ENCODE peak calls at places on chromosomes 13 and 19, in eight cellular contexts. L is Right ventricle myocardium superior; T is mucosa of descending colon; K is Calu3; M is HEK293T; E is stimulated activated CD4-positive, alpha-beta T cell treated with anti-CD3 and anti-CD28 coated beads, Interleukin-4, amount 100 ng/mL, for 1 hour; A is CD4-positive, alpha-beta memory T cell; B is stimulated activated naive CD8-positive, alpha-beta T cell treated with anti-CD3 and anti-CD28 coated beads, Interleukin-15, Interleukin-2, amounts not matched to agents 100 U/mL and 50 U/mL, for 24 hours. N is an unnamed sample.

GRCh38 chr13:80989770-80990169 is 648.8 kb upstream of the SPRY2 start:
- DNase-seq in L (no peak), T (no peak), K (no peak), M (no peak), E (no peak), A (no peak), B (no peak), N (no peak)

GRCh38 chr13:34369925-34370324 is 552.0 kb downstream of the RFC3 start:
- DNase-seq in L (no peak), T (no peak), K (no peak), M (no peak), E (no peak), A (no peak), B (no peak), N (no peak)

GRCh38 chr19:3275068-3275582 is 50.7 kb downstream of the CELF5 start:
- DNase-seq in L (no peak), T (no peak), K (peak; percentile 52), M (peak; percentile 76), E (peak; percentile 57), A (peak; percentile 30), B (peak; percentile 83), N (no peak)

GRCh38 chr19:34336781-34337271 is 28.2 kb upstream of the GPI start:
- DNase-seq in L (no peak), T (peak; percentile 65), K (peak; percentile 36), M (peak; percentile 28), E (peak; percentile 33), A (peak; percentile 56), B (peak; percentile 49), N (peak; percentile 36)

GRCh38 chr19:1568320-1569019 is at the start of gene MEX3D:
- DNase-seq in L (peak; percentile 86), T (peak; percentile 87), K (peak; percentile 76), M (peak; percentile 98), E (peak; percentile 83), A (peak; percentile 78), B (peak; percentile 87), N (peak; percentile 79)

GRCh38 chr13:72804301-72804700 is 22.4 kb downstream of the PIBF1 start:
- DNase-seq in L (no peak), T (no peak), K (no peak), M (no peak), E (no peak), A (no peak), B (no peak), N (no peak)

GRCh38 chr13:100040196-100040595 is 48.7 kb upstream of the PCCA start:
- DNase-seq in L (no peak), T (no peak), K (no peak), M (no peak), E (no peak), A (no peak), B (no peak), N (peak; percentile 77)

GRCh38 chr13:29572575-29572974 is 22.9 kb downstream of the SLC7A1 start:
- DNase-seq in L (no peak), T (peak; percentile 79), K (no peak), M (no peak), E (no peak), A (no peak), B (no peak), N (no peak)